ENCODE peak calls at places on chromosomes 13 and 19, in four cellular contexts. K is activated naive CD8-positive, alpha-beta T cell treated with anti-CD3 and anti-CD28 coated beads, Interleukin-2, amount 50 U/mL, for 24 hours; Z is NCI-H1048; L is fibroblast of the conjunctiva. O is an unnamed sample.

GRCh38 chr19:3831601-3832000 is 37.2 kb downstream of the ZFR2 start:
- DNase-seq in Z (no peak), K (no peak), L (no peak), O (no peak)

GRCh38 chr13:106003651-106004050 is 531.8 kb downstream of the EFNB2 start:
- DNase-seq in K (no peak), L (no peak), Z (no peak), O (no peak)

GRCh38 chr19:14775855-14776254 is 2.5 kb downstream of the ADGRE2 start:
- DNase-seq in K (peak), L (no peak), Z (no peak), O (peak)

GRCh38 chr19:15584541-15585115 is 30.4 kb upstream of the CYP4F8 start:
- DNase-seq in K (peak), L (peak), Z (peak), O (peak)

GRCh38 chr13:113663934-113664333 is 3.1 kb upstream of the GRK1 start:
- DNase-seq in K (no peak), Z (no peak), L (no peak), O (peak)

GRCh38 chr13:30339721-30340366 is 32.5 kb upstream of the KATNAL1 start:
- DNase-seq in L (no peak), Z (no peak), K (no peak), O (no peak)

GRCh38 chr13:27044837-27045570 is 126.6 kb downstream of the USP12 start:
- DNase-seq in K (no peak), Z (no peak), L (no peak), O (no peak)

GRCh38 chr19:17686592-17687042 is 1.5 kb downstream of the UNC13A start:
- DNase-seq in Z (no peak), K (no peak), L (no peak), O (peak)

GRCh38 chr19:44891016-44891882 is at the start of gene TOMM40:
- DNase-seq in K (peak), L (peak), Z (peak), O (no peak)

GRCh38 chr19:51948979-51949378 is 21.7 kb downstream of the ZNF613 start:
- DNase-seq in L (peak), K (no peak), Z (no peak), O (peak)

GRCh38 chr13:90201676-90202425 is 1145.6 kb upstream of the MIR17HG start:
- DNase-seq in L (no peak), Z (no peak), K (no peak), O (no peak)

GRCh38 chr19:41945135-41945766 is 13.9 kb downstream of the RABAC1 start:
- DNase-seq in L (no peak), Z (no peak), K (peak), O (no peak)

GRCh38 chr13:111212517-111212873 is 97.4 kb downstream of the ARHGEF7 start:
- DNase-seq in L (no peak), Z (no peak), K (no peak), O (no peak)

GRCh38 chr13:79709526-79709925 is 228.6 kb downstream of the NDFIP2 start:
- DNase-seq in Z (no peak), L (no peak), K (no peak), O (no peak)

GRCh38 chr13:111665691-111666095 is 345.3 kb downstream of the TEX29 start:
- DNase-seq in L (no peak), K (no peak), Z (no peak), O (no peak)

GRCh38 chr19:8004723-8005513 is 523 bp downstream of the ELAVL1 start:
- DNase-seq in L (no peak), Z (no peak), K (peak), O (no peak)

GRCh38 chr13:93505104-93505952 is 278.7 kb downstream of the GPC6 start:
- DNase-seq in K (no peak), Z (no peak), L (no peak), O (no peak)

GRCh38 chr13:19266979-19267378 is 85.4 kb upstream of the TUBA3C start:
- DNase-seq in Z (no peak), L (no peak), K (no peak), O (no peak)

GRCh38 chr19:1747285-1748114 is 5.8 kb upstream of the ONECUT3 start:
- DNase-seq in Z (no peak), K (peak), L (no peak), O (no peak)

GRCh38 chr13:35722438-35723060 is 246.1 kb upstream of the MAB21L1 start:
- DNase-seq in K (no peak), L (no peak), Z (no peak), O (no peak)

GRCh38 chr13:59681630-59682311 is 482.0 kb downstream of the DIAPH3 start:
- DNase-seq in Z (no peak), L (peak), K (no peak), O (no peak)

GRCh38 chr19:14147797-14148605 is 11.6 kb upstream of the ASF1B start:
- DNase-seq in L (peak), K (peak), Z (no peak), O (peak)

GRCh38 chr13:91072511-91072910 is 275.0 kb upstream of the MIR17HG start:
- DNase-seq in K (no peak), Z (no peak), L (no peak), O (no peak)

GRCh38 chr19:2345794-2346663 is 14.0 kb upstream of the TMPRSS9 start:
- DNase-seq in Z (no peak), L (no peak), K (no peak), O (no peak)

GRCh38 chr13:29707876-29708543 is 112.5 kb upstream of the SLC7A1 start:
- DNase-seq in Z (no peak), K (peak), L (peak), O (no peak)

GRCh38 chr13:97810152-97810551 is 143.3 kb upstream of the IPO5 start:
- DNase-seq in Z (no peak), K (no peak), L (peak), O (no peak)

GRCh38 chr13:24709186-24709913 is 29.1 kb downstream of the ATP12A start:
- DNase-seq in L (no peak), Z (no peak), K (peak), O (no peak)

GRCh38 chr13:62931901-62932883 is 1516.5 kb upstream of the PCDH20 start:
- DNase-seq in K (no peak), Z (no peak), L (no peak), O (no peak)

O was measured in heart left ventricle.